ENCODE peak calls at places on chromosomes 4 and X, in ten cellular contexts. A, H, O, T, V, G, Y, U, E and M are unnamed samples.

GRCh38 chr4:156390599-156391296 is 437.1 kb upstream of the CTSO start:
- DNase-seq in A (no peak), H (peak), O (no peak), T (no peak), V (peak), G (no peak), Y (no peak), U (no peak), E (no peak), M (no peak)

GRCh38 chr4:5544762-5545161 is 163.6 kb downstream of the EVC2 start:
- DNase-seq in A (no peak), H (no peak), O (no peak), T (no peak), V (no peak), G (no peak), Y (no peak), U (no peak), E (no peak), M (no peak)

GRCh38 chrX:112734250-112734649 is 54.5 kb upstream of the LHFPL1 start:
- DNase-seq in A (peak), H (peak), O (no peak), T (no peak), V (peak), G (no peak), Y (no peak), U (no peak), E (no peak), M (no peak)

GRCh38 chrX:65451663-65452062 is 82.9 kb downstream of the LAS1L start:
- DNase-seq in A (peak), H (peak), O (no peak), T (peak), V (peak), G (no peak), Y (peak), U (peak), E (peak), M (peak)

GRCh38 chr4:94895081-94895480 is 137.3 kb downstream of the BMPR1B start:
- DNase-seq in A (no peak), H (peak), O (no peak), T (no peak), V (peak), G (no peak), Y (no peak), U (no peak), E (no peak), M (no peak)

GRCh38 chr4:88999392-88999791 is 57.6 kb downstream of the FAM13A start:
- DNase-seq in A (no peak), H (no peak), O (no peak), T (no peak), V (no peak), G (no peak), Y (no peak), U (no peak), E (no peak), M (no peak)

GRCh38 chr4:102501176-102501634 is at the start of gene NFKB1:
- DNase-seq in A (peak), H (peak), O (peak), T (peak), V (peak), G (peak), Y (no peak), U (peak), E (peak), M (peak)

GRCh38 chr4:139761461-139761860 is 95.8 kb downstream of the MGST2 start:
- DNase-seq in A (no peak), H (peak), O (no peak), T (no peak), V (peak), G (no peak), Y (no peak), U (no peak), E (no peak), M (no peak)

GRCh38 chr4:180486342-180486741 is 1756.9 kb upstream of the TENM3 start:
- DNase-seq in A (no peak), H (no peak), O (no peak), T (no peak), V (no peak), G (no peak), Y (no peak), U (no peak), E (no peak), M (no peak)

GRCh38 chrX:48474127-48474526 is 1.9 kb upstream of the FTSJ1 start:
- DNase-seq in A (peak), H (peak), O (no peak), T (no peak), V (peak), G (no peak), Y (no peak), U (peak), E (no peak), M (no peak)

GRCh38 chrX:110442631-110443030 is 84.0 kb downstream of the RTL9 start:
- DNase-seq in A (peak), H (peak), O (no peak), T (peak), V (peak), G (no peak), Y (peak), U (peak), E (peak), M (no peak)

GRCh38 chr4:64598068-64598467 is 188.8 kb upstream of the TECRL start:
- DNase-seq in A (no peak), H (peak), O (no peak), T (no peak), V (no peak), G (no peak), Y (no peak), U (no peak), E (no peak), M (no peak)

GRCh38 chrX:48649109-48649508 is 34.5 kb upstream of the WAS start:
- DNase-seq in A (no peak), H (peak), O (no peak), T (no peak), V (no peak), G (no peak), Y (no peak), U (no peak), E (no peak), M (no peak)

GRCh38 chrX:151703487-151703886 is 8.2 kb downstream of the PRRG3 start:
- DNase-seq in A (no peak), H (peak), O (no peak), T (no peak), V (no peak), G (peak), Y (no peak), U (no peak), E (peak), M (no peak)

GRCh38 chr4:153242848-153243324 is 38.6 kb downstream of the TRIM2 start:
- DNase-seq in A (no peak), H (no peak), O (no peak), T (no peak), V (no peak), G (no peak), Y (no peak), U (no peak), E (no peak), M (no peak)

GRCh38 chrX:153830632-153831434 is 489 bp upstream of the PDZD4 start:
- DNase-seq in A (no peak), H (no peak), O (no peak), T (peak), V (no peak), G (no peak), Y (peak), U (no peak), E (peak), M (peak)

GRCh38 chrX:109360301-109360700 is 121.6 kb downstream of the GUCY2F start:
- DNase-seq in A (no peak), H (no peak), O (no peak), T (no peak), V (no peak), G (no peak), Y (no peak), U (no peak), E (no peak), M (no peak)

DNA sequence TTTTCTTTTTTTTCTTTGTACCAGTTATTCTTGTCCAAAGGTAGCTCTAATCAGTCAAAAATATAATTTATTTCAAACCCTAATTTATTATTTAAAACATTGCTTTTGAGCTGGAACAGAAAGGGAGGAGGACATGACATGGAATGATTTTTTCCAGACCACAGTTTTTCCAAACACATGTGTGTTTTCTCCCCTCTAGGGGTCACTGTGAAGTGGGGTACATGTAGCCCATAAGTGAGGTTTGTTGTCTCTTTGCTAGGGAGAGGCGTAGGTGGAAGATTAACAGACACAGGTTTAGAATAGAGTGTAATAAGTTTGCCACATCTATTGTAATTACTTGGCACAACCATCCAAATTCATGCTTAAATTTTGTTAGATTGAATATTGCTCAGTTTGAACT is 83.0 kb downstream of the TNIP2 start:
- DNase-seq in A (no peak), H (peak), O (no peak), T (no peak), V (peak), G (no peak), Y (no peak), U (no peak), E (peak), M (no peak)
- TF ChIP-seq CTCF in A (no peak), H (peak), O (no peak), T (no peak), V (peak), G (no peak), Y (peak), U (peak), E (peak), M (peak)

GRCh38 chr4:52799813-52800212 is 48.6 kb upstream of the ERVMER34-1 start:
- DNase-seq in A (no peak), H (peak), O (no peak), T (no peak), V (no peak), G (no peak), Y (no peak), U (no peak), E (no peak), M (no peak)
- TF ChIP-seq CTCF in A (no peak), H (no peak), O (no peak), T (no peak), V (no peak), G (no peak), Y (no peak), U (no peak), E (no peak), M (no peak)

GRCh38 chrX:95728446-95728845 is 956.2 kb upstream of the DIAPH2 start:
- DNase-seq in A (no peak), H (no peak), O (no peak), T (no peak), V (no peak), G (no peak), Y (peak), U (no peak), E (peak), M (no peak)

GRCh38 chrX:95733426-95733825 is 951.2 kb upstream of the DIAPH2 start:
- DNase-seq in A (no peak), H (no peak), O (no peak), T (no peak), V (no peak), G (no peak), Y (no peak), U (no peak), E (no peak), M (no peak)
- TF ChIP-seq CTCF in A (no peak), H (no peak), O (no peak), T (no peak), V (no peak), G (no peak), Y (no peak), U (no peak), E (no peak), M (no peak)

GRCh38 chr4:184474261-184475095 is at the start of gene IRF2:
- DNase-seq in A (peak), H (peak), O (peak), T (peak), V (peak), G (peak), Y (peak), U (peak), E (peak), M (peak)
- TF ChIP-seq CTCF in A (no peak), H (no peak), O (peak), T (peak), V (no peak), G (peak), Y (no peak), U (no peak), E (no peak), M (no peak)

DNA sequence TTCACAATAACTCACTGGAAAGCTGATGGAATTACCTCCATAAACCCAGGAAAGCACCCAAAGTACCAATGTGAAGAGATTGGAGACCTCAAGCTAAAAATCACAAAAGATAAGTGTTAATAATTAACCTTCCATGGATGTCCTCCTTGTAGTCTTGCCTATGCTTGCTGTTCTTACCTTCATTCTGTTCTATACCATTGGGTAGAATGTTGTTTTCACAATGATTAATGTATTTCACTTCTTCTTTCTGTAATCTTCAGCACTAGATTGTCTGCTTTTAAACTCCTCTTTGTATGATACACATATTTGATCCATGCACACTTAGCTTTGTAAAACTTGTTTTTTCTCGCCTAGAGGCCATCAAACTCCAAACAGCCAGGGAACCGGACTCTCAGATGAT is 570.3 kb downstream of the RAPGEF2 start:
- DNase-seq in A (no peak), H (no peak), O (no peak), T (no peak), V (no peak), G (no peak), Y (no peak), U (no peak), E (no peak), M (no peak)
- TF ChIP-seq CTCF in A (no peak), H (no peak), O (no peak), T (no peak), V (no peak), G (no peak), Y (no peak), U (no peak), E (no peak), M (no peak)

DNA sequence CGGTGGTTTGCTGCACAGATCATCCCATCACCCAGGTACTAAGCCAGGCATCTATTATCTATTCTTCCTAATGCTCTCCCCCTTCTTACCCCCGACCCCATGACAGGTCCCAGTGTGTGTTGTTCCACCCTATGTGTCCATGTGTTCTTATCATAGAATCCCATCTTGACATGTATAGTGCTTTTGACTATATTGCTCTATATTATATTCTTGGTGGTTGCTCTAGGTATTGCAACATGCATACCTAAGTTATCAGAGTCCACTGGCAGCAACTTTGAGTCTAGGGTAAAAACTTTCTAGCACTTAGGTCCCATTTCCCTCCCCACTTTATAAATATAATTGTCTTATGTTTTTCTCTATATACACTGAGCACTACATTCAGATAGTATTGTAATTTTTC is 170.3 kb downstream of the TBX22 start:
- DNase-seq in A (no peak), H (no peak), O (no peak), T (no peak), V (no peak), G (no peak), Y (no peak), U (no peak), E (no peak), M (no peak)
- TF ChIP-seq CTCF in A (no peak), H (no peak), O (no peak), T (no peak), V (no peak), G (no peak), Y (no peak), U (no peak), E (no peak), M (no peak)

GRCh38 chr4:137156054-137156453 is 376.2 kb downstream of the PCDH18 start:
- DNase-seq in A (no peak), H (peak), O (no peak), T (no peak), V (peak), G (no peak), Y (no peak), U (no peak), E (no peak), M (no peak)
- TF ChIP-seq CTCF in A (no peak), H (no peak), O (no peak), T (no peak), V (no peak), G (no peak), Y (no peak), U (no peak), E (no peak), M (no peak)

GRCh38 chr4:83387922-83388676 is 53.5 kb upstream of the HPSE start:
- DNase-seq in A (no peak), H (peak), O (no peak), T (no peak), V (no peak), G (no peak), Y (no peak), U (no peak), E (no peak), M (no peak)
- TF ChIP-seq CTCF in A (no peak), H (no peak), O (no peak), T (no peak), V (no peak), G (no peak), Y (no peak), U (no peak), E (no peak), M (no peak)